ENCODE peak calls at places on chromosomes 6 and 20, in four cellular contexts. C is cardiac muscle cell, E is A549, K is left lung. N is an unnamed sample.

GRCh38 chr20:60725311-60725906 is 526.7 kb upstream of the CDH4 start:
- DNase-seq in C (no peak), E (no peak), K (no peak), N (no peak)

GRCh38 chr6:144478487-144478886 is 193.4 kb downstream of the UTRN start:
- DNase-seq in C (peak), E (no peak), K (no peak), N (no peak)

GRCh38 chr20:10696650-10697049 is 22.9 kb upstream of the JAG1 start:
- DNase-seq in C (no peak), E (no peak), K (no peak), N (peak)

GRCh38 chr20:13772529-13772928 is 12.2 kb downstream of the ESF1 start:
- DNase-seq in C (no peak), E (no peak), K (no peak), N (no peak)

GRCh38 chr6:55040102-55040848 is 134.0 kb upstream of the HCRTR2 start:
- DNase-seq in C (no peak), E (no peak), K (no peak), N (no peak)

GRCh38 chr6:11848852-11849731 is 70.5 kb upstream of the ADTRP start:
- DNase-seq in C (no peak), E (no peak), K (no peak), N (no peak)

GRCh38 chr6:144340541-144341371 is 55.6 kb downstream of the UTRN start:
- DNase-seq in C (no peak), E (peak), K (no peak), N (no peak)

GRCh38 chr20:20207291-20207690 is 155.0 kb downstream of the CFAP61 start:
- DNase-seq in C (peak), E (no peak), K (no peak), N (no peak)

GRCh38 chr20:62961310-62961783 is 8.8 kb downstream of the SLC17A9 start:
- DNase-seq in C (peak), E (no peak), K (no peak), N (no peak)

GRCh38 chr20:14481863-14482262 is 144.5 kb upstream of the FLRT3 start:
- DNase-seq in C (no peak), E (no peak), K (no peak), N (no peak)

GRCh38 chr6:48086187-48086586 is 24.8 kb downstream of the PTCHD4 start:
- DNase-seq in C (no peak), E (no peak), K (no peak), N (no peak)

GRCh38 chr6:47299965-47300364 is 9.7 kb downstream of the TNFRSF21 start:
- DNase-seq in C (no peak), E (no peak), K (no peak), N (no peak)

GRCh38 chr20:32902456-32903420 is 44.0 kb downstream of the EFCAB8 start:
- DNase-seq in C (peak), E (peak), K (peak), N (peak)

GRCh38 chr6:17167327-17167979 is 65.6 kb downstream of the STMND1 start:
- DNase-seq in C (peak), E (peak), K (no peak), N (peak)

GRCh38 chr20:10924628-10925266 is 250.9 kb upstream of the JAG1 start:
- DNase-seq in C (peak), E (peak), K (no peak), N (no peak)

GRCh38 chr6:85431271-85431670 is 18.6 kb upstream of the NT5E start:
- DNase-seq in C (no peak), E (no peak), K (no peak), N (no peak)

GRCh38 chr6:47047479-47048411 is 5.6 kb upstream of the ADGRF1 start:
- DNase-seq in C (peak), E (peak), K (no peak), N (peak)

GRCh38 chr20:57398231-57398821 is 7.1 kb downstream of the RBM38 start:
- DNase-seq in C (no peak), E (no peak), K (peak), N (no peak)

GRCh38 chr20:62172666-62173065 is 10.2 kb upstream of the MTG2 start:
- DNase-seq in C (no peak), E (no peak), K (no peak), N (no peak)

GRCh38 chr6:161917645-161918044 is 643.8 kb upstream of the AGPAT4 start:
- DNase-seq in C (no peak), E (no peak), K (no peak), N (no peak)

GRCh38 chr20:33578510-33578909 is 83.6 kb upstream of the C20orf144 start:
- DNase-seq in C (no peak), E (no peak), K (no peak), N (no peak)

GRCh38 chr6:85403331-85404015 is 46.4 kb upstream of the NT5E start:
- DNase-seq in C (no peak), E (peak), K (no peak), N (no peak)

GRCh38 chr6:123659960-123660748 is 23.4 kb upstream of the TRDN start:
- DNase-seq in C (no peak), E (no peak), K (no peak), N (no peak)

GRCh38 chr6:142943746-142944125 is 1.2 kb downstream of the HIVEP2 start:
- DNase-seq in C (no peak), E (peak), K (no peak), N (no peak)

GRCh38 chr20:59611286-59611685 is 6.9 kb downstream of the PHACTR3 start:
- DNase-seq in C (no peak), E (no peak), K (no peak), N (no peak)

GRCh38 chr6:151497935-151498726 is 4.3 kb downstream of the CCDC170 start:
- DNase-seq in C (no peak), E (no peak), K (no peak), N (no peak)

GRCh38 chr20:52200870-52201269 is 9.3 kb upstream of the ZFP64 start:
- DNase-seq in C (no peak), E (no peak), K (no peak), N (no peak)

GRCh38 chr6:291697-292505 is at the start of gene DUSP22:
- DNase-seq in C (peak), E (peak), K (peak), N (peak)

GRCh38 chr20:63536241-63536977 is 767 bp downstream of the PTK6 start:
- DNase-seq in C (no peak), E (peak), K (no peak), N (no peak)

GRCh38 chr6:90194371-90194841 is 102.2 kb downstream of the BACH2 start:
- DNase-seq in C (no peak), E (no peak), K (no peak), N (no peak)

GRCh38 chr20:62702886-62703852 is 5.5 kb upstream of the NTSR1 start:
- DNase-seq in C (no peak), E (peak), K (no peak), N (no peak)

DNA sequence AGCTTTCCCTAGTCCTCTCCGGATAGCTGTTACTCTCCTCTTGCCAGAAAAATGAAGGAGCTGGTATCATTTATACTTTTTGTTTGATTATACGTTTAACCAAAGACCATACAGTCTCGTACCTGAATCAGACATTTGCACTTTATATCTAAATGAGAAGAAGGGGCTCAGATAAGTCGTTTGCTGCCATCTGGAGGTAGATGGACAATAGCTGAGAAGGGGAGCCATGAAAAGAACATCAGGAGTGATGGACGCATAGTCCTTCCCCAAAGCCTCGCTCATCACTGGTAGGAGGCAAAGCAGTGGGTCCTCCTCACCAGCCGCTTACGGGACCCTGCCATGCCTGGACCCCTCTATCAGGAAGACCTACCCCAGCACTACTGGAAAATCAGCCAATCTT is 45.4 kb downstream of the RPF2 start:
- DNase-seq in C (no peak), E (peak), K (no peak), N (no peak)
- TF ChIP-seq CTCF in C (no peak), E (no peak), K (no peak), N (no peak)

GRCh38 chr6:26223213-26223612 is 136.0 kb downstream of the HFE start:
- DNase-seq in C (peak), E (peak), K (no peak), N (no peak)

GRCh38 chr6:26223677-26224546 is 136.7 kb downstream of the HFE start:
- DNase-seq in C (peak), E (peak), K (peak), N (peak)

GRCh38 chr6:26225848-26226590 is 138.8 kb downstream of the HFE start:
- DNase-seq in C (peak), E (no peak), K (no peak), N (no peak)

GRCh38 chr6:26224547-26224912 is 137.3 kb downstream of the HFE start:
- DNase-seq in C (no peak), E (no peak), K (no peak), N (no peak)

DNA sequence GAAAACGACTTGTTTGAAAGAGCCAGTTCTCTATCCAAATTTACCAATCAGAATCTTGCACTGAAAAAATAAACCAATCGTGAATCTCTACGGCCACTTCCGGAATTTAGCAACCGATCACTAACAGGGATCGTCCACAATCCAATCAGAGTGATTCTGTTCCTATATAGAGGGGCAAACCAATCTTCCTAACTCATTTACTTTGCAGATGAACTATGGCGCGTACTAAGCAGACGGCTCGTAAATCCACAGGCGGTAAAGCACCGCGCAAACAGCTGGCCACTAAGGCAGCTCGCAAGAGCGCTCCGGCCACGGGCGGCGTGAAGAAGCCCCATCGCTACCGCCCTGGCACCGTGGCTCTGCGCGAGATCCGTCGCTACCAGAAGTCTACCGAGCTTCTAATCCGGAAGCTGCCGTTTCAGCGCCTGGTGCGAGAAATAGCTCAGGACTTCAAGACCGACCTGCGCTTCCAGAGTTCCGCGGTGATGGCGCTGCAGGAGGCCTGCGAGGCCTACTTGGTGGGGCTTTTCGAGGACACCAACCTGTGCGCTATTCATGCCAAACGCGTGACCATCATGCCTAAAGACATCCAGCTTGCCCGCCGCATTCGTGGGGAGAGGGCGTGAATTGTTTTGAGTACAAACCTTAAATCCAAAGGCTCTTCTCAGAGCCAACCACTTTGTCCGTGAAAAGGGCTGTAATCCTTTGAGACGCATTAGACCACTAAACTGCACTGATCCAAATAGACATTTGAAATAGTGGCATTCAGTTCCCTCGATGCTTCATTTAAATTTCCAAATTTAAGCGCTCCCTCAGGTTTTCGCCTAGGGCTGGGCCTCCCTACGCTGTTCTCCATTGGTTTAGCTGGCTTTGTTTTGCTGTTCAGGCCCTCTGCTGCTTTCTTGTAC is 138.0 kb downstream of the HFE start:
- DNase-seq in C (peak), E (no peak), K (no peak), N (peak)
- TF ChIP-seq CTCF in C (peak), E (no peak), K (no peak), N (peak)

GRCh38 chr6:15368186-15368585 is 122.3 kb downstream of the JARID2 start:
- DNase-seq in C (no peak), E (no peak), K (no peak), N (no peak)

GRCh38 chr6:15364401-15365037 is 118.7 kb downstream of the JARID2 start:
- DNase-seq in C (no peak), E (no peak), K (no peak), N (no peak)

GRCh38 chr6:15366879-15367278 is 121.0 kb downstream of the JARID2 start:
- DNase-seq in C (no peak), E (no peak), K (no peak), N (no peak)

GRCh38 chr6:15365273-15365687 is 119.4 kb downstream of the JARID2 start:
- DNase-seq in C (peak), E (peak), K (peak), N (peak)

DNA sequence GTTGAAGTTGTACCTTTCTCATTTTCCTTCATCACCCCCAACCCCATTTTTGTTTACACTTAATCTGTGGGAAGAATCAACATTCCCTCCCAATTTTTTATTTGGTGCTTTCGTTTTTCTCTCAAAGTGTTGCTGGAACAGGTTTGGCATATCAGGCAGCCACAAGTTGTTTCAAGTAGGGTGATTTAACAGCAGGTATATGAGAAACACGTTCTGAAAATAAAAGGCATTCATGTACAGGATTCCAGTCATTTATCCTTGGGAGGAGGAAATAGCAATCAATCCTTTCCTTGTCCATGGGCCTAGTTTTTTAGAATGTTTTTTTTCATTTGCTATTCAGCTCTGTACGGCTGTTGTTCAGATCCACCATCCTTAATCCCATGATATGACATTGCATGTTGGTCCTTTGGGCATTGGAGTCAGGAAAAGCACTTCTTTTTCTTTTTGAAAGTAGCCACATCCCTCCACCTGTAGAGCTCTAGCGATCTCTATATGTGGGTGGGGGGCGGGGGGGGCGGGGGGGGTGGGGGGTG is 120.2 kb downstream of the JARID2 start:
- DNase-seq in C (no peak), E (no peak), K (no peak), N (no peak)
- TF ChIP-seq CTCF in C (no peak), E (no peak), K (no peak), N (no peak)

GRCh38 chr6:132456700-132457143 is 55.4 kb upstream of the MOXD1 start:
- DNase-seq in C (peak), E (no peak), K (peak), N (no peak)
- TF ChIP-seq CTCF in C (no peak), E (no peak), K (no peak), N (no peak)

DNA sequence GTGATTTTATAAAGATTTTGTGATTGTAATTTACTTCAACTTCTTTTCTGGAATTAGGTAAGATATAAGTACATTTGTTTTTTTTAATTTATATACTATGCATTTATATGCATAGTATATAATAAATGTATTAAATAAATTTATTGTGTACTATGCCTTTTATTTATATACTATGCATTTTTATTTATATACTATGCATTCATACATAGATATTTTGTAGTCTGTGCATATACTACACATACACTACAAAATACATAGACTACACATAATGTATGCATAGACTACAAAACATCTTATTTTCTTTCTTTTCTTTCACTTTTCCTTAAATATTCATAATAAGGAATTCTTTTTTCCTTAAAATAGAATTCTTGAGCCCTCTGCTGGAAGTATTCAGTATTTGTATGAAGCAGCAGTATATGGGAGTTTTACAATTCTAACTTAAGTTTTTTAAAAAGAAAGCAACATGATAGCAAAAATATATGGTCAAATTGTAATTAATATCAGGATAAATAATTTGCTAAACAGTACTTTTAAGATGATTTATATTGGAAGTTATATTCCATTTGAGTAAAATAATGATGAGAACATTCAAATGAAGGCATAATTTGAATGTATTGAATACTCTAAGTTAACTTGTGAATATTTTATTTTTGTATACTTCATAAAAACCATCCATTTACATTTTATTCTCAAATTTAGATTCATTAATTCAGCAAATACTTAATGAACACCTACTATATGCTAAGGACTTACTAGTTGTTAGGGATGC is 129.3 kb downstream of the KLHL32 start:
- DNase-seq in C (peak), E (peak), K (no peak), N (no peak)
- TF ChIP-seq CTCF in C (peak), E (peak), K (peak), N (peak)

DNA sequence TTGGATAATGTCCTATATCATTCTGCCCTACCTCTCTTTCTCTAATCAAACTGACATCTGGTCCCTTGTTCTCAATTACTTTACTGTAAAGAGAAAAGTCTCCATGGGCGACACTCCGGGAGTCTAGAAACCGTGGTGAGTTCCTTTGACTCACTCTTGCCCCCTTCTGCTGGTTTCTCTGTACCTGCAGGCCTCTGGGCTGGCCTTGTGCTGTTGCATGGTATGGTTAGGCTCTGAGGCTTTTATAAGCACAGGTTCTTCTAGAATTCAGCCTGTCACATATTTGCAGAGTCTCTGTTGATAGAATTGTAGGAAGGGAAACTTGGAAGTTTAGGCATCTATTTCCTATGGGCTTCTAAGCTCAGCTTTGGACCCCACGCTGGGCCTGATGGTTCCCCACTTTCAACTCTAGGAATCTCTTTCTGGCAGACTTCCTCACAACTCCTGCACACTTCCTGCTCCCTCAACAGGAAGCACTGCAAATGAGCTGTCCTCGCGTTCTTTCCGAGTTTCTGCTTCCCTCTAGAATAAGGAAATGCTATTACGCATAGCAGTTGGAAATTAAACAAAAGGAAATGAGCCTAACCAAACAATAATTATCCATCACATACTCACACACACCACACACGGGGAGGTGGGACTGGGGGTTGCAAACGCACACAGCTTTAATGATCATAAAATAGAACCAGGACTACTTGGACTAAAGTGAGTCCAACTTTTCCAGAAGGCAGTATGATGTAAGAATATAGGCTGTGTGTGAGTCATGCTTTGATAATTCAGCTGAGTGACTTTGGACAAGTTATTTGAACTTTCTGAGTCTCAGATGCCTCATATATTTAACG is 683.3 kb downstream of the QKI start:
- DNase-seq in C (peak), E (no peak), K (no peak), N (no peak)
- TF ChIP-seq CTCF in C (peak), E (no peak), K (no peak), N (no peak)